ENCODE peak calls at places on chromosomes 13 and 19, in eight cellular contexts. M is AG20443, K is cardiac fibroblast, S is ACHN, X is transverse colon, U is A172, J is HFFc6, R is kidney epithelial cell. L is an unnamed sample.

GRCh38 chr13:34076943-34077703 is 259.2 kb downstream of the RFC3 start:
- DNase-seq in M (peak), K (peak), S (peak), X (no peak), U (peak), J (peak), R (no peak), L (no peak)

GRCh38 chr13:110037925-110038573 is 251.7 kb upstream of the IRS2 start:
- DNase-seq in M (no peak), K (no peak), S (no peak), X (no peak), U (no peak), J (no peak), R (no peak), L (no peak)

GRCh38 chr19:16060294-16060693 is 16.0 kb upstream of the TPM4 start:
- DNase-seq in M (no peak), K (no peak), S (no peak), X (no peak), U (no peak), J (no peak), R (no peak), L (no peak)

GRCh38 chr13:42272115-42272756 is at the start of gene AKAP11:
- DNase-seq in M (peak), K (peak), S (peak), X (peak), U (peak), J (no peak), R (no peak), L (peak)

GRCh38 chr13:77507931-77508776 is 27.4 kb upstream of the SCEL start:
- DNase-seq in M (peak), K (peak), S (peak), X (no peak), U (peak), J (peak), R (peak), L (no peak)

GRCh38 chr13:23990443-23990842 is 93.1 kb upstream of the C1QTNF9B start:
- DNase-seq in M (no peak), K (no peak), S (no peak), X (no peak), U (no peak), J (no peak), R (no peak), L (no peak)

GRCh38 chr19:35247526-35248309 is 1.1 kb upstream of the LSR start:
- DNase-seq in M (peak), K (no peak), S (peak), X (peak), U (peak), J (no peak), R (peak), L (no peak)

GRCh38 chr19:801861-802496 is 4.7 kb downstream of the PTBP1 start:
- DNase-seq in M (peak), K (peak), S (no peak), X (no peak), U (no peak), J (no peak), R (no peak), L (no peak)

GRCh38 chr19:3899531-3900294 is 19.2 kb downstream of the ATCAY start:
- DNase-seq in M (no peak), K (no peak), S (no peak), X (peak), U (peak), J (no peak), R (no peak), L (no peak)

GRCh38 chr19:48059331-48059730 is 15.5 kb upstream of the CABP5 start:
- DNase-seq in M (no peak), K (no peak), S (no peak), X (no peak), U (no peak), J (no peak), R (no peak), L (no peak)

GRCh38 chr13:91693466-91693865 is 295.0 kb downstream of the GPC5 start:
- DNase-seq in M (no peak), K (no peak), S (no peak), X (no peak), U (no peak), J (no peak), R (no peak), L (no peak)

GRCh38 chr19:47315125-47315821 is 5.6 kb downstream of the C5AR1 start:
- DNase-seq in M (peak), K (peak), S (peak), X (peak), U (peak), J (peak), R (peak), L (peak)

GRCh38 chr19:48497728-48498575 is 13.7 kb downstream of the LMTK3 start:
- DNase-seq in M (no peak), K (no peak), S (no peak), X (no peak), U (no peak), J (no peak), R (no peak), L (no peak)

GRCh38 chr13:30827578-30827925 is 78.5 kb upstream of the MEDAG start:
- DNase-seq in M (no peak), K (no peak), S (no peak), X (no peak), U (no peak), J (no peak), R (no peak), L (no peak)

GRCh38 chr19:3683866-3684816 is 16.1 kb downstream of the PIP5K1C start:
- DNase-seq in M (no peak), K (peak), S (peak), X (no peak), U (peak), J (peak), R (peak), L (peak)

GRCh38 chr13:98534821-98535220 is 42.1 kb downstream of the STK24 start:
- DNase-seq in M (no peak), K (no peak), S (no peak), X (no peak), U (no peak), J (no peak), R (no peak), L (no peak)

GRCh38 chr19:4939466-4939865 is 29.4 kb upstream of the KDM4B start:
- DNase-seq in M (no peak), K (no peak), S (no peak), X (no peak), U (no peak), J (no peak), R (no peak), L (no peak)

GRCh38 chr19:3142292-3142670 is 6.4 kb downstream of the GNA15 start:
- DNase-seq in M (peak), K (peak), S (peak), X (no peak), U (peak), J (peak), R (no peak), L (no peak)

GRCh38 chr13:51291341-51291740 is 48.1 kb upstream of the SERPINE3 start:
- DNase-seq in M (no peak), K (peak), S (no peak), X (no peak), U (peak), J (no peak), R (no peak), L (no peak)

GRCh38 chr19:18663940-18664530 is 19.4 kb upstream of the CRTC1 start:
- DNase-seq in M (no peak), K (no peak), S (no peak), X (no peak), U (no peak), J (no peak), R (no peak), L (no peak)

GRCh38 chr13:60758637-60759036 is 361.6 kb downstream of the TDRD3 start:
- DNase-seq in M (no peak), K (no peak), S (no peak), X (no peak), U (no peak), J (no peak), R (no peak), L (no peak)

L was measured in occipital lobe.